ENCODE peak calls at places on chromosomes 4 and X, in four cellular contexts. W is glutamatergic neuron, L is iris pigment epithelial cell, O is astrocyte of the hippocampus. E is an unnamed sample.
A peak's percentile ranks its signal among the peaks of the same experiment; 100 is the strongest.

GRCh38 chrX:33465137-33465536 is 253.8 kb upstream of the DMD start:
- DNase-seq in W (no peak), L (no peak), O (peak; percentile 0), E (no peak)

GRCh38 chrX:80808854-80809493 is 703 bp downstream of the BRWD3 start:
- DNase-seq in W (peak; percentile 16), L (peak; percentile 18), O (peak; percentile 31), E (no peak)

GRCh38 chr4:154490589-154491340 is 834 bp downstream of the DCHS2 start:
- DNase-seq in W (peak; percentile 59), L (peak; percentile 10), O (peak; percentile 23), E (no peak)

GRCh38 chr4:122833999-122834398 is 7.4 kb downstream of the FGF2 start:
- DNase-seq in W (no peak), L (no peak), O (no peak), E (no peak)

GRCh38 chr4:744212-744841 is 38.7 kb downstream of the PCGF3 start:
- DNase-seq in W (no peak), L (no peak), O (no peak), E (no peak)

GRCh38 chr4:188596027-188596426 is 456.8 kb downstream of the TRIML1 start:
- DNase-seq in W (no peak), L (no peak), O (no peak), E (no peak)

GRCh38 chrX:117092641-117093040 is 629.9 kb upstream of the CT83 start:
- DNase-seq in W (no peak), L (no peak), O (no peak), E (no peak)

GRCh38 chr4:94274912-94275311 is 67.2 kb downstream of the SMARCAD1 start:
- DNase-seq in W (no peak), L (peak; percentile 45), O (peak; percentile 16), E (no peak)

GRCh38 chrX:28177202-28177601 is 196.0 kb upstream of the DCAF8L1 start:
- DNase-seq in W (no peak), L (no peak), O (no peak), E (no peak)

GRCh38 chr4:184937030-184937710 is 81.1 kb upstream of the HELT start:
- DNase-seq in W (no peak), L (no peak), O (peak; percentile 35), E (no peak)

GRCh38 chrX:102863735-102864134 is 73.3 kb upstream of the RAB40AL start:
- DNase-seq in W (peak; percentile 82), L (peak; percentile 69), O (peak; percentile 86), E (peak; percentile 70)

GRCh38 chr4:140071806-140072205 is 82.2 kb downstream of the MAML3 start:
- DNase-seq in W (no peak), L (peak; percentile 98), O (peak; percentile 90), E (peak; percentile 47)

GRCh38 chr4:118920247-118920646 is 31.6 kb downstream of the SYNPO2 start:
- DNase-seq in W (no peak), L (peak; percentile 51), O (peak; percentile 40), E (no peak)

GRCh38 chr4:126777649-126778048 is 855.1 kb upstream of the INTU start:
- DNase-seq in W (no peak), L (peak; percentile 90), O (no peak), E (no peak)

GRCh38 chrX:69896046-69896445 is 153.7 kb downstream of the AWAT2 start:
- DNase-seq in W (no peak), L (no peak), O (no peak), E (no peak)

GRCh38 chrX:113728937-113729336 is 854.9 kb upstream of the HTR2C start:
- DNase-seq in W (no peak), L (no peak), O (no peak), E (no peak)

GRCh38 chr4:132548463-132548862 is 600.6 kb upstream of the PCDH10 start:
- DNase-seq in W (no peak), L (no peak), O (no peak), E (no peak)

GRCh38 chr4:38109370-38109769 is 149.2 kb downstream of the PTTG2 start:
- DNase-seq in W (no peak), L (no peak), O (no peak), E (no peak)

GRCh38 chrX:2262679-2263055 is 238.1 kb downstream of the DHRSX start:
- DNase-seq in W (peak; percentile 44), L (no peak), O (no peak), E (no peak)

GRCh38 chrX:102624105-102624504 is 24.8 kb downstream of the ARMCX5 start:
- DNase-seq in W (no peak), L (no peak), O (peak; percentile 1), E (no peak)

GRCh38 chrX:10507876-10508275 is 112.5 kb downstream of the MID1 start:
- DNase-seq in W (no peak), L (peak; percentile 22), O (peak; percentile 30), E (no peak)

GRCh38 chrX:10239611-10240064 is 82.9 kb downstream of the CLCN4 start:
- DNase-seq in W (no peak), L (peak; percentile 70), O (peak; percentile 54), E (no peak)

GRCh38 chr4:116734178-116734577 is 351.2 kb downstream of the TRAM1L1 start:
- DNase-seq in W (no peak), L (no peak), O (no peak), E (no peak)

GRCh38 chrX:49260221-49260985 is 4.1 kb downstream of the FOXP3 start:
- DNase-seq in W (no peak), L (no peak), O (no peak), E (no peak)

GRCh38 chrX:368811-369562 is 17.7 kb downstream of the PPP2R3B start:
- DNase-seq in W (no peak), L (peak; percentile 54), O (peak; percentile 29), E (no peak)

GRCh38 chr4:6095023-6095817 is 77.0 kb upstream of the C4orf50 start:
- DNase-seq in W (no peak), L (peak; percentile 7), O (peak; percentile 45), E (no peak)

GRCh38 chr4:13547563-13548041 is 3.3 kb upstream of the NKX3-2 start:
- DNase-seq in W (no peak), L (no peak), O (no peak), E (no peak)